ENCODE peak calls at places on chromosomes 11 and 22, in seven cellular contexts. One of them, this sample, is unnamed.

GRCh38 chr11:57277845-57278720 is 41.0 kb upstream of the APLNR start:
- DNase-seq in iPS DF 6.9: peak; percentile 66
- DNase-seq in effector CD4-positive, alpha-beta T cell: no peak
- DNase-seq in activated naive CD4-positive, alpha-beta T cell: no peak
- DNase-seq in epithelial cell of esophagus: peak; percentile 91
- DNase-seq in CD4-positive, alpha-beta T cell: no peak
- DNase-seq in anterior cingulate cortex: peak; percentile 23
- DNase-seq in this sample: peak; percentile 86

GRCh38 chr11:57031541-57031940 is 42.8 kb downstream of the OR5AK2 start:
- DNase-seq in iPS DF 6.9: no peak
- DNase-seq in effector CD4-positive, alpha-beta T cell: no peak
- DNase-seq in activated naive CD4-positive, alpha-beta T cell: no peak
- DNase-seq in epithelial cell of esophagus: no peak
- DNase-seq in CD4-positive, alpha-beta T cell: no peak
- DNase-seq in anterior cingulate cortex: no peak
- DNase-seq in this sample: no peak

GRCh38 chr22:21719024-21719423 is 16.6 kb downstream of the YPEL1 start:
- DNase-seq in iPS DF 6.9: no peak
- DNase-seq in effector CD4-positive, alpha-beta T cell: no peak
- DNase-seq in activated naive CD4-positive, alpha-beta T cell: no peak
- DNase-seq in epithelial cell of esophagus: no peak
- DNase-seq in CD4-positive, alpha-beta T cell: no peak
- DNase-seq in anterior cingulate cortex: no peak
- DNase-seq in this sample: no peak

GRCh38 chr11:104934594-104934993 is 33.8 kb downstream of the CASP4 start:
- DNase-seq in iPS DF 6.9: no peak
- DNase-seq in effector CD4-positive, alpha-beta T cell: no peak
- DNase-seq in activated naive CD4-positive, alpha-beta T cell: no peak
- DNase-seq in epithelial cell of esophagus: no peak
- DNase-seq in CD4-positive, alpha-beta T cell: no peak
- DNase-seq in anterior cingulate cortex: no peak
- DNase-seq in this sample: no peak

GRCh38 chr22:19394274-19395050 is 37.1 kb downstream of the HIRA start:
- DNase-seq in iPS DF 6.9: no peak
- DNase-seq in effector CD4-positive, alpha-beta T cell: no peak
- DNase-seq in activated naive CD4-positive, alpha-beta T cell: no peak
- DNase-seq in epithelial cell of esophagus: no peak
- DNase-seq in CD4-positive, alpha-beta T cell: no peak
- DNase-seq in anterior cingulate cortex: no peak
- DNase-seq in this sample: no peak

GRCh38 chr11:62725686-62726085 is 1.6 kb downstream of the HNRNPUL2 start:
- DNase-seq in iPS DF 6.9: no peak
- DNase-seq in effector CD4-positive, alpha-beta T cell: no peak
- DNase-seq in activated naive CD4-positive, alpha-beta T cell: no peak
- DNase-seq in epithelial cell of esophagus: peak; percentile 47
- DNase-seq in CD4-positive, alpha-beta T cell: no peak
- DNase-seq in anterior cingulate cortex: no peak
- DNase-seq in this sample: peak; percentile 47

GRCh38 chr11:66543263-66544107 is 2.4 kb downstream of the ZDHHC24 start:
- DNase-seq in iPS DF 6.9: no peak
- DNase-seq in effector CD4-positive, alpha-beta T cell: peak; percentile 48
- DNase-seq in activated naive CD4-positive, alpha-beta T cell: no peak
- DNase-seq in epithelial cell of esophagus: peak; percentile 36
- DNase-seq in CD4-positive, alpha-beta T cell: peak; percentile 47
- DNase-seq in anterior cingulate cortex: no peak
- DNase-seq in this sample: no peak

GRCh38 chr22:48800036-48800885 is 1027.4 kb downstream of the BRD1 start:
- DNase-seq in iPS DF 6.9: no peak
- DNase-seq in effector CD4-positive, alpha-beta T cell: no peak
- DNase-seq in activated naive CD4-positive, alpha-beta T cell: no peak
- DNase-seq in epithelial cell of esophagus: no peak
- DNase-seq in CD4-positive, alpha-beta T cell: no peak
- DNase-seq in anterior cingulate cortex: no peak
- DNase-seq in this sample: no peak

GRCh38 chr11:114091791-114092397 is 32.4 kb downstream of the ZBTB16 start:
- DNase-seq in iPS DF 6.9: no peak
- DNase-seq in effector CD4-positive, alpha-beta T cell: no peak
- DNase-seq in activated naive CD4-positive, alpha-beta T cell: no peak
- DNase-seq in epithelial cell of esophagus: no peak
- DNase-seq in CD4-positive, alpha-beta T cell: no peak
- DNase-seq in anterior cingulate cortex: peak; percentile 31
- DNase-seq in this sample: no peak

GRCh38 chr11:1230456-1231395 is 7.9 kb downstream of the MUC5B start:
- DNase-seq in iPS DF 6.9: no peak
- DNase-seq in effector CD4-positive, alpha-beta T cell: no peak
- DNase-seq in activated naive CD4-positive, alpha-beta T cell: no peak
- DNase-seq in epithelial cell of esophagus: no peak
- DNase-seq in CD4-positive, alpha-beta T cell: no peak
- DNase-seq in anterior cingulate cortex: no peak
- DNase-seq in this sample: no peak

GRCh38 chr11:66317766-66318575 is 1.1 kb upstream of the CD248 start:
- DNase-seq in iPS DF 6.9: no peak
- DNase-seq in effector CD4-positive, alpha-beta T cell: peak; percentile 47
- DNase-seq in activated naive CD4-positive, alpha-beta T cell: no peak
- DNase-seq in epithelial cell of esophagus: peak; percentile 79
- DNase-seq in CD4-positive, alpha-beta T cell: peak; percentile 41
- DNase-seq in anterior cingulate cortex: no peak
- DNase-seq in this sample: peak; percentile 90

GRCh38 chr11:134118016-134118415 is 49.1 kb downstream of the JAM3 start:
- DNase-seq in iPS DF 6.9: no peak
- DNase-seq in effector CD4-positive, alpha-beta T cell: no peak
- DNase-seq in activated naive CD4-positive, alpha-beta T cell: no peak
- DNase-seq in epithelial cell of esophagus: peak; percentile 8
- DNase-seq in CD4-positive, alpha-beta T cell: no peak
- DNase-seq in anterior cingulate cortex: no peak
- DNase-seq in this sample: no peak

GRCh38 chr11:34296412-34296811 is 61.4 kb downstream of the ABTB2 start:
- DNase-seq in iPS DF 6.9: no peak
- DNase-seq in effector CD4-positive, alpha-beta T cell: no peak
- DNase-seq in activated naive CD4-positive, alpha-beta T cell: no peak
- DNase-seq in epithelial cell of esophagus: no peak
- DNase-seq in CD4-positive, alpha-beta T cell: no peak
- DNase-seq in anterior cingulate cortex: no peak
- DNase-seq in this sample: no peak

GRCh38 chr11:59822989-59823566 is 12.5 kb upstream of the MRPL16 start:
- DNase-seq in iPS DF 6.9: no peak
- DNase-seq in effector CD4-positive, alpha-beta T cell: peak; percentile 8
- DNase-seq in activated naive CD4-positive, alpha-beta T cell: no peak
- DNase-seq in epithelial cell of esophagus: peak; percentile 77
- DNase-seq in CD4-positive, alpha-beta T cell: no peak
- DNase-seq in anterior cingulate cortex: no peak
- DNase-seq in this sample: peak; percentile 72

GRCh38 chr11:106853850-106854401 is 164.3 kb downstream of the GUCY1A2 start:
- DNase-seq in iPS DF 6.9: no peak
- DNase-seq in effector CD4-positive, alpha-beta T cell: no peak
- DNase-seq in activated naive CD4-positive, alpha-beta T cell: no peak
- DNase-seq in epithelial cell of esophagus: no peak
- DNase-seq in CD4-positive, alpha-beta T cell: no peak
- DNase-seq in anterior cingulate cortex: no peak
- DNase-seq in this sample: no peak

GRCh38 chr22:23116506-23117263 is 25.1 kb downstream of the RSPH14 start:
- DNase-seq in iPS DF 6.9: no peak
- DNase-seq in effector CD4-positive, alpha-beta T cell: no peak
- DNase-seq in activated naive CD4-positive, alpha-beta T cell: no peak
- DNase-seq in epithelial cell of esophagus: no peak
- DNase-seq in CD4-positive, alpha-beta T cell: no peak
- DNase-seq in anterior cingulate cortex: no peak
- DNase-seq in this sample: no peak

GRCh38 chr11:115222218-115222862 is 281.9 kb downstream of the CADM1 start:
- DNase-seq in iPS DF 6.9: no peak
- DNase-seq in effector CD4-positive, alpha-beta T cell: no peak
- DNase-seq in activated naive CD4-positive, alpha-beta T cell: no peak
- DNase-seq in epithelial cell of esophagus: peak; percentile 96
- DNase-seq in CD4-positive, alpha-beta T cell: no peak
- DNase-seq in anterior cingulate cortex: no peak
- DNase-seq in this sample: peak; percentile 96

GRCh38 chr11:102620179-102620578 is 5.0 kb downstream of the MMP20 start:
- DNase-seq in iPS DF 6.9: no peak
- DNase-seq in effector CD4-positive, alpha-beta T cell: no peak
- DNase-seq in activated naive CD4-positive, alpha-beta T cell: no peak
- DNase-seq in epithelial cell of esophagus: no peak
- DNase-seq in CD4-positive, alpha-beta T cell: no peak
- DNase-seq in anterior cingulate cortex: no peak
- DNase-seq in this sample: no peak

GRCh38 chr11:117426297-117426685 is 98.6 kb downstream of the CEP164 start:
- DNase-seq in iPS DF 6.9: peak; percentile 55
- DNase-seq in effector CD4-positive, alpha-beta T cell: peak; percentile 60
- DNase-seq in activated naive CD4-positive, alpha-beta T cell: peak; percentile 63
- DNase-seq in epithelial cell of esophagus: peak; percentile 49
- DNase-seq in CD4-positive, alpha-beta T cell: peak; percentile 59
- DNase-seq in anterior cingulate cortex: peak; percentile 65
- DNase-seq in this sample: peak; percentile 63

GRCh38 chr11:41121600-41121999 is 337.9 kb downstream of the LRRC4C start:
- DNase-seq in iPS DF 6.9: no peak
- DNase-seq in effector CD4-positive, alpha-beta T cell: no peak
- DNase-seq in activated naive CD4-positive, alpha-beta T cell: no peak
- DNase-seq in epithelial cell of esophagus: no peak
- DNase-seq in CD4-positive, alpha-beta T cell: no peak
- DNase-seq in anterior cingulate cortex: no peak
- DNase-seq in this sample: no peak

GRCh38 chr11:72189448-72190250 is 2.3 kb upstream of the FOLR1 start:
- DNase-seq in iPS DF 6.9: no peak
- DNase-seq in effector CD4-positive, alpha-beta T cell: no peak
- DNase-seq in activated naive CD4-positive, alpha-beta T cell: no peak
- DNase-seq in epithelial cell of esophagus: no peak
- DNase-seq in CD4-positive, alpha-beta T cell: no peak
- DNase-seq in anterior cingulate cortex: peak; percentile 21
- DNase-seq in this sample: no peak

GRCh38 chr22:20654343-20655208 is 119.3 kb upstream of the SERPIND1 start:
- DNase-seq in iPS DF 6.9: no peak
- DNase-seq in effector CD4-positive, alpha-beta T cell: no peak
- DNase-seq in activated naive CD4-positive, alpha-beta T cell: no peak
- DNase-seq in epithelial cell of esophagus: no peak
- DNase-seq in CD4-positive, alpha-beta T cell: no peak
- DNase-seq in anterior cingulate cortex: no peak
- DNase-seq in this sample: no peak

GRCh38 chr11:74306440-74307175 is 4.8 kb downstream of the P4HA3 start:
- DNase-seq in iPS DF 6.9: no peak
- DNase-seq in effector CD4-positive, alpha-beta T cell: no peak
- DNase-seq in activated naive CD4-positive, alpha-beta T cell: no peak
- DNase-seq in epithelial cell of esophagus: no peak
- DNase-seq in CD4-positive, alpha-beta T cell: no peak
- DNase-seq in anterior cingulate cortex: no peak
- DNase-seq in this sample: no peak

GRCh38 chr11:17933710-17934109 is 79.1 kb downstream of the SERGEF start:
- DNase-seq in iPS DF 6.9: no peak
- DNase-seq in effector CD4-positive, alpha-beta T cell: no peak
- DNase-seq in activated naive CD4-positive, alpha-beta T cell: no peak
- DNase-seq in epithelial cell of esophagus: no peak
- DNase-seq in CD4-positive, alpha-beta T cell: no peak
- DNase-seq in anterior cingulate cortex: no peak
- DNase-seq in this sample: no peak

GRCh38 chr11:27563201-27563600 is 56.6 kb upstream of the LIN7C start:
- DNase-seq in iPS DF 6.9: no peak
- DNase-seq in effector CD4-positive, alpha-beta T cell: no peak
- DNase-seq in activated naive CD4-positive, alpha-beta T cell: no peak
- DNase-seq in epithelial cell of esophagus: peak; percentile 11
- DNase-seq in CD4-positive, alpha-beta T cell: no peak
- DNase-seq in anterior cingulate cortex: no peak
- DNase-seq in this sample: no peak

GRCh38 chr11:72573380-72573949 is 100.8 kb downstream of the PDE2A start:
- DNase-seq in iPS DF 6.9: no peak
- DNase-seq in effector CD4-positive, alpha-beta T cell: no peak
- DNase-seq in activated naive CD4-positive, alpha-beta T cell: no peak
- DNase-seq in epithelial cell of esophagus: peak; percentile 46
- DNase-seq in CD4-positive, alpha-beta T cell: no peak
- DNase-seq in anterior cingulate cortex: no peak
- DNase-seq in this sample: peak; percentile 41

GRCh38 chr11:94511932-94512781 is at the start of gene C11orf97:
- DNase-seq in iPS DF 6.9: no peak
- DNase-seq in effector CD4-positive, alpha-beta T cell: no peak
- DNase-seq in activated naive CD4-positive, alpha-beta T cell: no peak
- DNase-seq in epithelial cell of esophagus: peak; percentile 42
- DNase-seq in CD4-positive, alpha-beta T cell: peak; percentile 12
- DNase-seq in anterior cingulate cortex: peak; percentile 73
- DNase-seq in this sample: peak; percentile 19

GRCh38 chr11:72358461-72359405 is 75.6 kb downstream of the CLPB start:
- DNase-seq in iPS DF 6.9: no peak
- DNase-seq in effector CD4-positive, alpha-beta T cell: no peak
- DNase-seq in activated naive CD4-positive, alpha-beta T cell: no peak
- DNase-seq in epithelial cell of esophagus: no peak
- DNase-seq in CD4-positive, alpha-beta T cell: no peak
- DNase-seq in anterior cingulate cortex: no peak
- DNase-seq in this sample: no peak

GRCh38 chr11:68503281-68503687 is 42.7 kb downstream of the PPP6R3 start:
- DNase-seq in iPS DF 6.9: no peak
- DNase-seq in effector CD4-positive, alpha-beta T cell: no peak
- DNase-seq in activated naive CD4-positive, alpha-beta T cell: no peak
- DNase-seq in epithelial cell of esophagus: no peak
- DNase-seq in CD4-positive, alpha-beta T cell: no peak
- DNase-seq in anterior cingulate cortex: no peak
- DNase-seq in this sample: no peak

GRCh38 chr22:45972868-45973212 is 4.1 kb downstream of the WNT7B start:
- DNase-seq in iPS DF 6.9: no peak
- DNase-seq in effector CD4-positive, alpha-beta T cell: no peak
- DNase-seq in activated naive CD4-positive, alpha-beta T cell: no peak
- DNase-seq in epithelial cell of esophagus: no peak
- DNase-seq in CD4-positive, alpha-beta T cell: no peak
- DNase-seq in anterior cingulate cortex: no peak
- DNase-seq in this sample: no peak

GRCh38 chr11:93054279-93054678 is 84.8 kb downstream of the MTNR1B start:
- DNase-seq in iPS DF 6.9: no peak
- DNase-seq in effector CD4-positive, alpha-beta T cell: no peak
- DNase-seq in activated naive CD4-positive, alpha-beta T cell: no peak
- DNase-seq in epithelial cell of esophagus: peak; percentile 63
- DNase-seq in CD4-positive, alpha-beta T cell: no peak
- DNase-seq in anterior cingulate cortex: no peak
- DNase-seq in this sample: peak; percentile 48

GRCh38 chr11:24005202-24005876 is 491.5 kb upstream of the LUZP2 start:
- DNase-seq in iPS DF 6.9: no peak
- DNase-seq in effector CD4-positive, alpha-beta T cell: no peak
- DNase-seq in activated naive CD4-positive, alpha-beta T cell: no peak
- DNase-seq in epithelial cell of esophagus: no peak
- DNase-seq in CD4-positive, alpha-beta T cell: no peak
- DNase-seq in anterior cingulate cortex: no peak
- DNase-seq in this sample: no peak

GRCh38 chr22:39718921-39719320 is 148.4 kb downstream of the CACNA1I start:
- DNase-seq in iPS DF 6.9: no peak
- DNase-seq in effector CD4-positive, alpha-beta T cell: no peak
- DNase-seq in activated naive CD4-positive, alpha-beta T cell: no peak
- DNase-seq in epithelial cell of esophagus: no peak
- DNase-seq in CD4-positive, alpha-beta T cell: no peak
- DNase-seq in anterior cingulate cortex: no peak
- DNase-seq in this sample: no peak

GRCh38 chr11:123219066-123219697 is 24.1 kb upstream of the CLMP start:
- DNase-seq in iPS DF 6.9: no peak
- DNase-seq in effector CD4-positive, alpha-beta T cell: no peak
- DNase-seq in activated naive CD4-positive, alpha-beta T cell: no peak
- DNase-seq in epithelial cell of esophagus: no peak
- DNase-seq in CD4-positive, alpha-beta T cell: no peak
- DNase-seq in anterior cingulate cortex: no peak
- DNase-seq in this sample: no peak

GRCh38 chr11:46038529-46038928 is 82.7 kb downstream of the PHF21A start:
- DNase-seq in iPS DF 6.9: no peak
- DNase-seq in effector CD4-positive, alpha-beta T cell: no peak
- DNase-seq in activated naive CD4-positive, alpha-beta T cell: no peak
- DNase-seq in epithelial cell of esophagus: no peak
- DNase-seq in CD4-positive, alpha-beta T cell: no peak
- DNase-seq in anterior cingulate cortex: no peak
- DNase-seq in this sample: no peak